ENCODE peak calls at places on chromosomes 3 and 15, in eight cellular contexts. One of them, this sample, is unnamed.

GRCh38 chr15:71279757-71280141 is 164.5 kb downstream of the THSD4 start:
- DNase-seq in choroid plexus epithelial cell: peak; percentile 52
- DNase-seq in cardiac fibroblast: peak; percentile 65
- DNase-seq in tibial artery: no peak
- DNase-seq in mucosa of descending colon: no peak
- DNase-seq in H1: no peak
- DNase-seq in left ventricle myocardium superior: no peak
- DNase-seq in natural killer cell treated with Interleukin-12 subunit alpha and Interleukin-12 subunit beta and Interleukin-15 and Interleukin-18, amount 100 ng/mL, for 72 hours: no peak
- DNase-seq in this sample: no peak

GRCh38 chr3:48184299-48184698 is 3.9 kb downstream of the CDC25A start:
- DNase-seq in choroid plexus epithelial cell: no peak
- DNase-seq in cardiac fibroblast: no peak
- DNase-seq in H1: no peak
- DNase-seq in natural killer cell treated with Interleukin-12 subunit alpha and Interleukin-12 subunit beta and Interleukin-15 and Interleukin-18, amount 100 ng/mL, for 72 hours: no peak
- DNase-seq in left ventricle myocardium superior: no peak
- DNase-seq in mucosa of descending colon: no peak
- DNase-seq in tibial artery: no peak
- DNase-seq in this sample: no peak

GRCh38 chr3:37639922-37640321 is 221.8 kb upstream of the CTDSPL start:
- DNase-seq in left ventricle myocardium superior: no peak
- DNase-seq in H1: no peak
- DNase-seq in mucosa of descending colon: no peak
- DNase-seq in natural killer cell treated with Interleukin-12 subunit alpha and Interleukin-12 subunit beta and Interleukin-15 and Interleukin-18, amount 100 ng/mL, for 72 hours: no peak
- DNase-seq in cardiac fibroblast: no peak
- DNase-seq in tibial artery: no peak
- DNase-seq in choroid plexus epithelial cell: no peak
- DNase-seq in this sample: no peak

GRCh38 chr15:98177950-98178848 is 217.7 kb downstream of the ARRDC4 start:
- DNase-seq in H1: peak; percentile 59
- DNase-seq in tibial artery: no peak
- DNase-seq in left ventricle myocardium superior: no peak
- DNase-seq in natural killer cell treated with Interleukin-12 subunit alpha and Interleukin-12 subunit beta and Interleukin-15 and Interleukin-18, amount 100 ng/mL, for 72 hours: no peak
- DNase-seq in choroid plexus epithelial cell: peak; percentile 91
- DNase-seq in mucosa of descending colon: no peak
- DNase-seq in cardiac fibroblast: peak; percentile 61
- DNase-seq in this sample: no peak

GRCh38 chr3:119990888-119991287 is 103.4 kb downstream of the GSK3B start:
- DNase-seq in natural killer cell treated with Interleukin-12 subunit alpha and Interleukin-12 subunit beta and Interleukin-15 and Interleukin-18, amount 100 ng/mL, for 72 hours: no peak
- DNase-seq in tibial artery: no peak
- DNase-seq in cardiac fibroblast: peak; percentile 40
- DNase-seq in mucosa of descending colon: no peak
- DNase-seq in left ventricle myocardium superior: no peak
- DNase-seq in H1: no peak
- DNase-seq in choroid plexus epithelial cell: peak; percentile 30
- DNase-seq in this sample: no peak

GRCh38 chr3:40302784-40303183 is 6.7 kb upstream of the EIF1B start:
- DNase-seq in natural killer cell treated with Interleukin-12 subunit alpha and Interleukin-12 subunit beta and Interleukin-15 and Interleukin-18, amount 100 ng/mL, for 72 hours: no peak
- DNase-seq in cardiac fibroblast: peak; percentile 22
- DNase-seq in H1: no peak
- DNase-seq in left ventricle myocardium superior: no peak
- DNase-seq in choroid plexus epithelial cell: peak; percentile 56
- DNase-seq in mucosa of descending colon: no peak
- DNase-seq in tibial artery: no peak
- DNase-seq in this sample: no peak

GRCh38 chr15:98025237-98025636 is 64.7 kb downstream of the ARRDC4 start:
- DNase-seq in choroid plexus epithelial cell: peak; percentile 18
- DNase-seq in mucosa of descending colon: no peak
- DNase-seq in cardiac fibroblast: peak; percentile 67
- DNase-seq in H1: no peak
- DNase-seq in left ventricle myocardium superior: no peak
- DNase-seq in natural killer cell treated with Interleukin-12 subunit alpha and Interleukin-12 subunit beta and Interleukin-15 and Interleukin-18, amount 100 ng/mL, for 72 hours: no peak
- DNase-seq in tibial artery: no peak
- DNase-seq in this sample: no peak

GRCh38 chr3:99637041-99637380 is 1.4 kb upstream of the COL8A1 start:
- DNase-seq in natural killer cell treated with Interleukin-12 subunit alpha and Interleukin-12 subunit beta and Interleukin-15 and Interleukin-18, amount 100 ng/mL, for 72 hours: no peak
- DNase-seq in choroid plexus epithelial cell: peak; percentile 87
- DNase-seq in H1: no peak
- DNase-seq in tibial artery: no peak
- DNase-seq in cardiac fibroblast: peak; percentile 89
- DNase-seq in mucosa of descending colon: no peak
- DNase-seq in left ventricle myocardium superior: no peak
- DNase-seq in this sample: no peak

GRCh38 chr15:95226835-95227234 is 995.5 kb downstream of the MCTP2 start:
- DNase-seq in tibial artery: no peak
- DNase-seq in mucosa of descending colon: no peak
- DNase-seq in natural killer cell treated with Interleukin-12 subunit alpha and Interleukin-12 subunit beta and Interleukin-15 and Interleukin-18, amount 100 ng/mL, for 72 hours: no peak
- DNase-seq in cardiac fibroblast: no peak
- DNase-seq in choroid plexus epithelial cell: no peak
- DNase-seq in H1: no peak
- DNase-seq in left ventricle myocardium superior: no peak
- DNase-seq in this sample: no peak

GRCh38 chr15:36479200-36479896 is 100.1 kb upstream of the CDIN1 start:
- DNase-seq in tibial artery: no peak
- DNase-seq in cardiac fibroblast: peak; percentile 29
- DNase-seq in left ventricle myocardium superior: no peak
- DNase-seq in H1: no peak
- DNase-seq in mucosa of descending colon: no peak
- DNase-seq in natural killer cell treated with Interleukin-12 subunit alpha and Interleukin-12 subunit beta and Interleukin-15 and Interleukin-18, amount 100 ng/mL, for 72 hours: no peak
- DNase-seq in choroid plexus epithelial cell: peak; percentile 46
- DNase-seq in this sample: no peak

GRCh38 chr3:72137865-72138861 is 353.2 kb upstream of the PROK2 start:
- DNase-seq in cardiac fibroblast: no peak
- DNase-seq in left ventricle myocardium superior: peak; percentile 58
- DNase-seq in tibial artery: no peak
- DNase-seq in natural killer cell treated with Interleukin-12 subunit alpha and Interleukin-12 subunit beta and Interleukin-15 and Interleukin-18, amount 100 ng/mL, for 72 hours: no peak
- DNase-seq in H1: no peak
- DNase-seq in mucosa of descending colon: no peak
- DNase-seq in choroid plexus epithelial cell: no peak
- DNase-seq in this sample: no peak

GRCh38 chr3:157444789-157445188 is 8.1 kb downstream of the PTX3 start:
- DNase-seq in cardiac fibroblast: peak; percentile 75
- DNase-seq in choroid plexus epithelial cell: peak; percentile 28
- DNase-seq in tibial artery: no peak
- DNase-seq in mucosa of descending colon: no peak
- DNase-seq in left ventricle myocardium superior: no peak
- DNase-seq in natural killer cell treated with Interleukin-12 subunit alpha and Interleukin-12 subunit beta and Interleukin-15 and Interleukin-18, amount 100 ng/mL, for 72 hours: no peak
- DNase-seq in H1: no peak
- DNase-seq in this sample: no peak

GRCh38 chr3:129248286-129248979 is 973 bp upstream of the COPG1 start:
- DNase-seq in choroid plexus epithelial cell: no peak
- DNase-seq in H1: no peak
- DNase-seq in mucosa of descending colon: no peak
- DNase-seq in cardiac fibroblast: no peak
- DNase-seq in tibial artery: no peak
- DNase-seq in left ventricle myocardium superior: no peak
- DNase-seq in natural killer cell treated with Interleukin-12 subunit alpha and Interleukin-12 subunit beta and Interleukin-15 and Interleukin-18, amount 100 ng/mL, for 72 hours: no peak
- DNase-seq in this sample: no peak

GRCh38 chr3:68378631-68379030 is 553.7 kb downstream of the TAFA4 start:
- DNase-seq in cardiac fibroblast: no peak
- DNase-seq in choroid plexus epithelial cell: no peak
- DNase-seq in tibial artery: no peak
- DNase-seq in left ventricle myocardium superior: no peak
- DNase-seq in natural killer cell treated with Interleukin-12 subunit alpha and Interleukin-12 subunit beta and Interleukin-15 and Interleukin-18, amount 100 ng/mL, for 72 hours: no peak
- DNase-seq in mucosa of descending colon: no peak
- DNase-seq in H1: no peak
- DNase-seq in this sample: no peak

GRCh38 chr15:80445300-80446041 is 41.3 kb downstream of the ARNT2 start:
- DNase-seq in cardiac fibroblast: no peak
- DNase-seq in choroid plexus epithelial cell: no peak
- DNase-seq in left ventricle myocardium superior: no peak
- DNase-seq in mucosa of descending colon: no peak
- DNase-seq in natural killer cell treated with Interleukin-12 subunit alpha and Interleukin-12 subunit beta and Interleukin-15 and Interleukin-18, amount 100 ng/mL, for 72 hours: no peak
- DNase-seq in H1: no peak
- DNase-seq in tibial artery: no peak
- DNase-seq in this sample: no peak

GRCh38 chr15:53918180-53919079 is 59.8 kb upstream of the UNC13C start:
- DNase-seq in cardiac fibroblast: no peak
- DNase-seq in natural killer cell treated with Interleukin-12 subunit alpha and Interleukin-12 subunit beta and Interleukin-15 and Interleukin-18, amount 100 ng/mL, for 72 hours: no peak
- DNase-seq in choroid plexus epithelial cell: no peak
- DNase-seq in mucosa of descending colon: no peak
- DNase-seq in H1: no peak
- DNase-seq in left ventricle myocardium superior: no peak
- DNase-seq in tibial artery: no peak
- DNase-seq in this sample: no peak

GRCh38 chr15:61226313-61227250 is 2.5 kb downstream of the RORA start:
- DNase-seq in cardiac fibroblast: no peak
- DNase-seq in H1: no peak
- DNase-seq in natural killer cell treated with Interleukin-12 subunit alpha and Interleukin-12 subunit beta and Interleukin-15 and Interleukin-18, amount 100 ng/mL, for 72 hours: no peak
- DNase-seq in left ventricle myocardium superior: no peak
- DNase-seq in mucosa of descending colon: no peak
- DNase-seq in choroid plexus epithelial cell: no peak
- DNase-seq in tibial artery: no peak
- DNase-seq in this sample: no peak

GRCh38 chr3:187036394-187036793 is 102.9 kb downstream of the RPL39L start:
- DNase-seq in H1: no peak
- DNase-seq in cardiac fibroblast: no peak
- DNase-seq in left ventricle myocardium superior: no peak
- DNase-seq in tibial artery: no peak
- DNase-seq in natural killer cell treated with Interleukin-12 subunit alpha and Interleukin-12 subunit beta and Interleukin-15 and Interleukin-18, amount 100 ng/mL, for 72 hours: no peak
- DNase-seq in choroid plexus epithelial cell: no peak
- DNase-seq in mucosa of descending colon: no peak
- DNase-seq in this sample: no peak

GRCh38 chr15:31463521-31464102 is 137.0 kb downstream of the KLF13 start:
- DNase-seq in H1: no peak
- DNase-seq in cardiac fibroblast: no peak
- DNase-seq in mucosa of descending colon: no peak
- DNase-seq in tibial artery: peak; percentile 37
- DNase-seq in natural killer cell treated with Interleukin-12 subunit alpha and Interleukin-12 subunit beta and Interleukin-15 and Interleukin-18, amount 100 ng/mL, for 72 hours: no peak
- DNase-seq in choroid plexus epithelial cell: no peak
- DNase-seq in left ventricle myocardium superior: no peak
- DNase-seq in this sample: no peak

GRCh38 chr15:26971303-26972018 is 480 bp downstream of the GABRG3 start:
- DNase-seq in cardiac fibroblast: no peak
- DNase-seq in mucosa of descending colon: no peak
- DNase-seq in natural killer cell treated with Interleukin-12 subunit alpha and Interleukin-12 subunit beta and Interleukin-15 and Interleukin-18, amount 100 ng/mL, for 72 hours: no peak
- DNase-seq in H1: peak; percentile 61
- DNase-seq in choroid plexus epithelial cell: no peak
- DNase-seq in tibial artery: no peak
- DNase-seq in left ventricle myocardium superior: no peak
- DNase-seq in this sample: no peak

GRCh38 chr15:99239545-99240198 is 9.7 kb downstream of the TTC23 start:
- DNase-seq in tibial artery: no peak
- DNase-seq in natural killer cell treated with Interleukin-12 subunit alpha and Interleukin-12 subunit beta and Interleukin-15 and Interleukin-18, amount 100 ng/mL, for 72 hours: no peak
- DNase-seq in left ventricle myocardium superior: no peak
- DNase-seq in choroid plexus epithelial cell: peak; percentile 43
- DNase-seq in mucosa of descending colon: no peak
- DNase-seq in H1: no peak
- DNase-seq in cardiac fibroblast: peak; percentile 38
- DNase-seq in this sample: no peak

GRCh38 chr3:39205131-39205530 is 12.7 kb upstream of the XIRP1 start:
- DNase-seq in H1: no peak
- DNase-seq in tibial artery: no peak
- DNase-seq in cardiac fibroblast: no peak
- DNase-seq in left ventricle myocardium superior: no peak
- DNase-seq in choroid plexus epithelial cell: no peak
- DNase-seq in natural killer cell treated with Interleukin-12 subunit alpha and Interleukin-12 subunit beta and Interleukin-15 and Interleukin-18, amount 100 ng/mL, for 72 hours: no peak
- DNase-seq in mucosa of descending colon: no peak
- DNase-seq in this sample: no peak

GRCh38 chr15:84871428-84871985 is 13.0 kb upstream of the SLC28A1 start:
- DNase-seq in cardiac fibroblast: no peak
- DNase-seq in H1: no peak
- DNase-seq in choroid plexus epithelial cell: no peak
- DNase-seq in natural killer cell treated with Interleukin-12 subunit alpha and Interleukin-12 subunit beta and Interleukin-15 and Interleukin-18, amount 100 ng/mL, for 72 hours: peak; percentile 22
- DNase-seq in mucosa of descending colon: no peak
- DNase-seq in left ventricle myocardium superior: no peak
- DNase-seq in tibial artery: no peak
- DNase-seq in this sample: no peak

GRCh38 chr15:69144530-69144929 is 15.9 kb upstream of the GLCE start:
- DNase-seq in H1: no peak
- DNase-seq in left ventricle myocardium superior: no peak
- DNase-seq in tibial artery: no peak
- DNase-seq in natural killer cell treated with Interleukin-12 subunit alpha and Interleukin-12 subunit beta and Interleukin-15 and Interleukin-18, amount 100 ng/mL, for 72 hours: no peak
- DNase-seq in choroid plexus epithelial cell: no peak
- DNase-seq in cardiac fibroblast: no peak
- DNase-seq in mucosa of descending colon: no peak
- DNase-seq in this sample: no peak

GRCh38 chr3:160709477-160710182 is 32.7 kb downstream of the ARL14 start:
- DNase-seq in mucosa of descending colon: no peak
- DNase-seq in cardiac fibroblast: no peak
- DNase-seq in H1: no peak
- DNase-seq in tibial artery: no peak
- DNase-seq in choroid plexus epithelial cell: no peak
- DNase-seq in left ventricle myocardium superior: no peak
- DNase-seq in natural killer cell treated with Interleukin-12 subunit alpha and Interleukin-12 subunit beta and Interleukin-15 and Interleukin-18, amount 100 ng/mL, for 72 hours: no peak
- DNase-seq in this sample: no peak

GRCh38 chr15:75195766-75196241 is 5.9 kb upstream of the C15orf39 start:
- DNase-seq in H1: no peak
- DNase-seq in mucosa of descending colon: no peak
- DNase-seq in cardiac fibroblast: no peak
- DNase-seq in tibial artery: no peak
- DNase-seq in natural killer cell treated with Interleukin-12 subunit alpha and Interleukin-12 subunit beta and Interleukin-15 and Interleukin-18, amount 100 ng/mL, for 72 hours: no peak
- DNase-seq in left ventricle myocardium superior: peak; percentile 42
- DNase-seq in choroid plexus epithelial cell: no peak
- DNase-seq in this sample: no peak

GRCh38 chr3:11592460-11593298 is 51.0 kb downstream of the VGLL4 start:
- DNase-seq in H1: no peak
- DNase-seq in cardiac fibroblast: peak; percentile 44
- DNase-seq in mucosa of descending colon: no peak
- DNase-seq in left ventricle myocardium superior: no peak
- DNase-seq in natural killer cell treated with Interleukin-12 subunit alpha and Interleukin-12 subunit beta and Interleukin-15 and Interleukin-18, amount 100 ng/mL, for 72 hours: no peak
- DNase-seq in choroid plexus epithelial cell: peak; percentile 33
- DNase-seq in tibial artery: peak; percentile 67
- DNase-seq in this sample: no peak

GRCh38 chr3:188581791-188582190 is 427.8 kb downstream of the LPP start:
- DNase-seq in choroid plexus epithelial cell: no peak
- DNase-seq in left ventricle myocardium superior: no peak
- DNase-seq in cardiac fibroblast: no peak
- DNase-seq in natural killer cell treated with Interleukin-12 subunit alpha and Interleukin-12 subunit beta and Interleukin-15 and Interleukin-18, amount 100 ng/mL, for 72 hours: no peak
- DNase-seq in tibial artery: no peak
- DNase-seq in mucosa of descending colon: no peak
- DNase-seq in H1: no peak
- DNase-seq in this sample: no peak

GRCh38 chr3:153443961-153444360 is 281.9 kb downstream of the RAP2B start:
- DNase-seq in choroid plexus epithelial cell: peak; percentile 37
- DNase-seq in natural killer cell treated with Interleukin-12 subunit alpha and Interleukin-12 subunit beta and Interleukin-15 and Interleukin-18, amount 100 ng/mL, for 72 hours: no peak
- DNase-seq in cardiac fibroblast: peak; percentile 31
- DNase-seq in mucosa of descending colon: no peak
- DNase-seq in left ventricle myocardium superior: no peak
- DNase-seq in tibial artery: no peak
- DNase-seq in H1: no peak
- DNase-seq in this sample: no peak

This sample was measured in type B pancreatic cell.